ENCODE peak calls at places on chromosomes 16 and 17, in six cellular contexts. N is progenitor cell of endocrine pancreas, K is bronchial epithelial cell, D is endothelial cell, X is nephron progenitor cell, B is kidney. Q is an unnamed sample.

GRCh38 chr17:17448076-17448475 is 28.7 kb upstream of the MED9 start:
- DNase-seq in B (peak; percentile 85), K (no peak), N (no peak), D (no peak), X (no peak), Q (no peak)

GRCh38 chr17:75695830-75696271 is 25.4 kb upstream of the ITGB4 start:
- DNase-seq in D (no peak), N (no peak), X (no peak), B (peak; percentile 56), K (no peak), Q (no peak)

GRCh38 chr16:51710186-51710585 is 559.1 kb upstream of the SALL1 start:
- DNase-seq in N (no peak), K (no peak), D (no peak), B (no peak), X (no peak), Q (no peak)

GRCh38 chr17:32015245-32016013 is 8.2 kb downstream of the LRRC37B start:
- DNase-seq in D (no peak), X (peak; percentile 31), N (no peak), K (peak; percentile 93), B (no peak), Q (no peak)

GRCh38 chr17:31327534-31328526 is 6.4 kb upstream of the EVI2A start:
- DNase-seq in N (no peak), X (no peak), K (peak; percentile 90), D (no peak), B (no peak), Q (no peak)

GRCh38 chr17:75875182-75875939 is 3.0 kb downstream of the TRIM47 start:
- DNase-seq in K (no peak), D (no peak), X (no peak), B (no peak), N (no peak), Q (no peak)

GRCh38 chr17:3879591-3880417 is 13.0 kb downstream of the CAMKK1 start:
- DNase-seq in D (no peak), N (no peak), K (no peak), B (no peak), X (no peak), Q (no peak)

GRCh38 chr17:78023042-78023441 is 64.5 kb downstream of the TNRC6C start:
- DNase-seq in K (no peak), N (no peak), B (no peak), D (no peak), X (no peak), Q (no peak)

GRCh38 chr17:20116683-20117309 is 107.6 kb downstream of the SPECC1 start:
- DNase-seq in N (peak; percentile 19), B (no peak), K (peak; percentile 39), D (peak; percentile 64), X (peak; percentile 65), Q (no peak)

DNA sequence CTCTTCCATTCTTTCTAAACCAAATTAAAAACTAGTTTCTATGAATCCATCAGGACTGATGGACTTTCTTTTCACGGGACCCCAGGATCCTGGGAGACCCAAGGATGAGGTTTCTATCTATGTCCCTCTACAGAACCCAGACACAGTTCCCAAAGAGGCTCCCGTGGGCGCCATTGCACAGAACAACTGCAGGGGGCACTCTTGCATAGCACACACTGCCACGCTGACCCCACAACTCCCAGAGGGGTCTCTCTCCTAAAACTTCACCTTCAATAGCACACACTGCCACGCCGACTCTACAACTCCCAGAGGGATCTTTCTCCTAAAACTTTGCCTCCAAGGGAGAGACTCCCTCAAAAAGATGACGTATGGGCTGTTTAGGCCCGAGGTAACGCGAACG is 9.0 kb downstream of the ABR start:
- DNase-seq in K (no peak), D (no peak), N (no peak), X (no peak), B (no peak), Q (no peak)
- TF ChIP-seq CTCF in K (no peak), D (no peak), N (peak; percentile 25), X (peak; percentile 37), B (no peak), Q (peak; percentile 48)

GRCh38 chr17:35214631-35215273 is 20.6 kb upstream of the SLC35G3 start:
- DNase-seq in K (no peak), X (no peak), D (no peak), B (no peak), N (no peak), Q (no peak)
- TF ChIP-seq CTCF in K (no peak), X (no peak), D (no peak), B (no peak), N (no peak), Q (no peak)

DNA sequence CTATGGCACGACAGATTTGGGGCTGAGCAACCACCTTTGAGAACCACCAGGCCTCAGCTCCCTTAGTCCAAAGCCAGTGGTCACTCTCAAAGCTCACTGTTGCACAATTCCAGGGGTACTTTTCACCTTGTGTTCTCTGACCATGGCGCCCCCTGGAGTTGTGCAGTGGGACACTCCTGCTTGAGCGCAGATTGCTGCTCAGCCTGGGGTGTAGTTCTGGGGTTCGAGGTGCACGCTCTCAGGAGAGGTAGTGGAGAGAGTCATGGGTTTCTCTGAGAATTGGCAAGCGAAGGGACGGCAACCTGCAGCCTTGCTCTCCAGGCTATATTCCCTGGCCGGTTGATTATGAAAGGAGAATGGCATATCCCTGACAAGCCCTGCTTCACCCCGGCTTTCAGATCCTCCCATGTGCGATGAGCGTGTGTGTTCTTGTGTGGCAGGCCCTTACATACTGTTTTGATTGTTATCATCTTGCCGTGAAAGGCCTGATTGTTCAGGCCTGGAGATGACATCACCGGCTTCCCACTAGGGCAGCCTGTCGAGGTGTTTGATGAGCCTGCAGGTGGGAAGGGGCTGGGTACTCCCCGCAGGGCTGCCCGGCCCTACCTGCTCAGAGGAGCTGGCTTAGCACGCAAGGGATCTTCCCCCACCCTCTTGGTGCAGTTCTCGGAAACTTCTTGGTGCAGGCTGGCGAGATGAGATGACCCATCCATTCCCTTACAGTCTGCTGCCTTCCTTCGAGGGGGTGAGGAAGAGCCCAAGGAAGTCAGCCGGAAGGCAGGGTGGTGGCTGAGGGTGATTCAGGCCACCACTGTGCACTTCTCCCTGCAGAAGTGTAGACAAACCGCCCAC is 431.2 kb downstream of the SLC39A11 start:
- DNase-seq in D (no peak), X (no peak), B (no peak), N (no peak), K (peak; percentile 97), Q (no peak)
- TF ChIP-seq CTCF in D (peak; percentile 33), X (peak; percentile 13), B (no peak), N (peak; percentile 58), K (peak; percentile 64), Q (peak; percentile 57)

GRCh38 chr16:70695351-70696070 is 9.7 kb upstream of the MTSS2 start:
- DNase-seq in N (no peak), X (no peak), K (no peak), D (peak; percentile 74), B (no peak), Q (no peak)
- TF ChIP-seq CTCF in N (no peak), X (no peak), K (no peak), D (no peak), B (no peak), Q (peak; percentile 49)

DNA sequence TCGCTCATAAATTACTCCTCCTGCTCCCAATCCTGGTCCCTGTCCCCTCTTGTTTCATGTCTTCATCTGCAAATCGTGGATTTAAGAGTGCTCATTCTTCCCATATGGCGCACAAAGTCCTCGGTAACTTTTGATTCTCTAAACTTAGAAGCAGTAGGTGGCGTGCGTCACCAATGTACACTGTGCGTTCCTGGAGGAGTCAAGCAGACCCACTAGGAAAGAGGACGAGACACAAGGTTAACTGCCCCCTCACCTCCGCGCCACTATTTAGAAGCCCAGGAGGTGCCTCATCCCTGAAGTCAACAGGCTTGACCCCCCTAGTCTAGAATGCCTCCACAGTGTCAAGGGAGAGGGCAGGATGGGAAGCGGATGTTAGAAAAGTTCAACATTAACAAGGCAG is 2.9 kb downstream of the SLC13A5 start:
- DNase-seq in N (no peak), B (no peak), D (no peak), X (no peak), K (no peak), Q (no peak)
- TF ChIP-seq CTCF in N (no peak), B (no peak), D (no peak), X (no peak), K (no peak), Q (no peak)

GRCh38 chr17:67865438-67865837 is 40.1 kb downstream of the BPTF start:
- DNase-seq in K (no peak), B (no peak), D (no peak), N (no peak), X (no peak), Q (no peak)

GRCh38 chr17:67863624-67864247 is 38.4 kb downstream of the BPTF start:
- DNase-seq in X (no peak), K (no peak), N (no peak), B (no peak), D (no peak), Q (no peak)

GRCh38 chr17:67867591-67867990 is 42.3 kb downstream of the BPTF start:
- DNase-seq in X (no peak), K (no peak), B (no peak), D (no peak), N (no peak), Q (no peak)

GRCh38 chr17:67868176-67868575 is 42.9 kb downstream of the BPTF start:
- DNase-seq in K (no peak), B (no peak), N (no peak), X (no peak), D (no peak), Q (no peak)

GRCh38 chr17:67862614-67863217 is 37.4 kb downstream of the BPTF start:
- DNase-seq in K (no peak), B (no peak), N (no peak), D (no peak), X (no peak), Q (no peak)
- TF ChIP-seq CTCF in K (no peak), B (no peak), N (peak; percentile 14), D (no peak), X (no peak), Q (peak; percentile 48)

GRCh38 chr16:2842340-2843000 is 12.4 kb downstream of the ZG16B start:
- DNase-seq in D (peak; percentile 65), B (peak; percentile 88), N (no peak), X (peak; percentile 59), K (no peak), Q (no peak)
- TF ChIP-seq CTCF in D (peak; percentile 72), B (peak; percentile 25), N (peak; percentile 43), X (peak; percentile 34), K (peak; percentile 67), Q (peak; percentile 70)

GRCh38 chr16:85227924-85228462 is 115.7 kb upstream of the CIBAR2 start:
- DNase-seq in X (peak; percentile 69), K (peak; percentile 38), B (no peak), N (no peak), D (no peak), Q (no peak)
- TF ChIP-seq CTCF in X (no peak), K (no peak), B (no peak), N (no peak), D (no peak), Q (peak; percentile 54)